ENCODE peak calls at places on chromosomes 1 and 21, in five cellular contexts. C is activated CD4-positive, alpha-beta T cell treated with anti-CD3 and anti-CD28 coated beads, Interleukin-2, amount 50 U/mL, for 4 hours; W is heart left ventricle; A is stimulated activated CD8-positive, alpha-beta memory T cell treated with anti-CD3 and anti-CD28 coated beads, Interleukin-15, amount 100 ng/mL, for 4 hours; E is stimulated activated naive B cell treated with anti-CD40 and anti-IgM and Interleukin-4, amounts not matched to agents 10 μg/mL and 1 μg/mL and 100 μg/mL, for 72 hours. X is an unnamed sample.

GRCh38 chr21:22961248-22961647 is 1963.0 kb downstream of the NCAM2 start:
- DNase-seq in W (no peak), E (no peak), C (no peak), A (no peak), X (no peak)

GRCh38 chr1:29673669-29674624 is 437.6 kb downstream of the PTPRU start:
- DNase-seq in C (no peak), E (no peak), W (peak), A (no peak), X (no peak)

GRCh38 chr1:184574588-184574987 is 180.1 kb downstream of the EDEM3 start:
- DNase-seq in C (no peak), E (no peak), A (no peak), W (no peak), X (no peak)

GRCh38 chr1:54486864-54487263 is 61.2 kb upstream of the ACOT11 start:
- DNase-seq in E (no peak), A (no peak), W (no peak), C (no peak), X (no peak)

GRCh38 chr1:11026052-11026451 is 13.6 kb downstream of the TARDBP start:
- DNase-seq in C (no peak), W (no peak), E (no peak), A (no peak), X (no peak)

GRCh38 chr1:38242506-38242905 is 195.9 kb upstream of the POU3F1 start:
- DNase-seq in E (no peak), W (no peak), C (no peak), A (no peak), X (no peak)

GRCh38 chr1:216841165-216841564 is 117.9 kb upstream of the ESRRG start:
- DNase-seq in A (no peak), C (no peak), E (no peak), W (no peak), X (no peak)

GRCh38 chr1:39115271-39116110 is 89.0 kb upstream of the MACF1 start:
- DNase-seq in A (no peak), W (no peak), C (no peak), E (no peak), X (no peak)

GRCh38 chr1:182685186-182685585 is 799 bp upstream of the RGS8 start:
- DNase-seq in W (no peak), C (no peak), E (no peak), A (no peak), X (no peak)

GRCh38 chr1:115545791-115546733 is 95.7 kb upstream of the VANGL1 start:
- DNase-seq in W (no peak), E (no peak), C (no peak), A (no peak), X (no peak)

GRCh38 chr1:28087614-28088167 is 719 bp downstream of the EYA3 start:
- DNase-seq in C (no peak), W (no peak), A (no peak), E (peak), X (no peak)

GRCh38 chr21:32329331-32329730 is 30.7 kb downstream of the MRAP start:
- DNase-seq in W (no peak), E (no peak), A (no peak), C (no peak), X (peak)

GRCh38 chr1:2378956-2379732 is 12.2 kb downstream of the MORN1 start:
- DNase-seq in W (peak), E (no peak), C (no peak), A (no peak), X (peak)

GRCh38 chr21:33969600-33969999 is 54.0 kb upstream of the ATP5PO start:
- DNase-seq in W (no peak), E (no peak), A (no peak), C (no peak), X (no peak)

GRCh38 chr1:181119076-181119989 is 30.8 kb downstream of the IER5 start:
- DNase-seq in W (no peak), C (no peak), E (no peak), A (no peak), X (no peak)

GRCh38 chr1:238552271-238552670 is 661.5 kb upstream of the ZP4 start:
- DNase-seq in W (no peak), E (no peak), A (no peak), C (no peak), X (no peak)

GRCh38 chr1:23251812-23252211 is 34.5 kb upstream of the HTR1D start:
- DNase-seq in A (no peak), W (no peak), E (no peak), C (no peak), X (no peak)

GRCh38 chr1:221294244-221294643 is 415.0 kb downstream of the HLX start:
- DNase-seq in A (no peak), W (no peak), C (no peak), E (no peak), X (no peak)

GRCh38 chr1:203281851-203282661 is 23.3 kb upstream of the BTG2 start:
- DNase-seq in W (no peak), C (no peak), E (no peak), A (no peak), X (peak)

GRCh38 chr1:150420560-150421265 is 56.8 kb downstream of the RPRD2 start:
- DNase-seq in A (no peak), W (no peak), C (no peak), E (no peak), X (no peak)

GRCh38 chr1:107844009-107844408 is 121.0 kb downstream of the VAV3 start:
- DNase-seq in C (no peak), A (no peak), E (no peak), W (no peak), X (no peak)

GRCh38 chr1:71706030-71706671 is 576.2 kb downstream of the NEGR1 start:
- DNase-seq in W (no peak), E (no peak), A (no peak), C (no peak), X (no peak)

GRCh38 chr1:214694769-214695168 is 91.8 kb downstream of the CENPF start:
- DNase-seq in W (no peak), E (no peak), C (no peak), A (no peak), X (no peak)

GRCh38 chr1:112457241-112457640 is 51.5 kb upstream of the WNT2B start:
- DNase-seq in W (no peak), E (no peak), C (no peak), A (no peak), X (no peak)

GRCh38 chr1:221100196-221100950 is 221.1 kb downstream of the HLX start:
- DNase-seq in A (no peak), E (no peak), C (no peak), W (no peak), X (no peak)

GRCh38 chr1:214192825-214193643 is 87.9 kb upstream of the SMYD2 start:
- DNase-seq in A (no peak), W (no peak), C (no peak), E (no peak), X (no peak)

GRCh38 chr1:246320286-246320685 is 186.8 kb downstream of the SMYD3 start:
- DNase-seq in E (no peak), A (no peak), W (no peak), C (no peak), X (no peak)

GRCh38 chr21:33171584-33172169 is 58.1 kb upstream of the IFNAR2 start:
- DNase-seq in E (no peak), C (no peak), A (no peak), W (no peak), X (no peak)

GRCh38 chr1:229556551-229556950 is 2.0 kb downstream of the ABCB10 start:
- DNase-seq in A (no peak), E (no peak), W (no peak), C (no peak), X (no peak)

GRCh38 chr1:43547538-43548072 is 16.9 kb downstream of the PTPRF start:
- DNase-seq in A (no peak), C (no peak), E (no peak), W (no peak), X (no peak)

GRCh38 chr1:26130695-26131094 is 19.1 kb downstream of the PDIK1L start:
- DNase-seq in W (no peak), A (no peak), C (no peak), E (no peak), X (no peak)

GRCh38 chr1:24107462-24108225 is 4.3 kb downstream of the MYOM3 start:
- DNase-seq in E (no peak), C (no peak), W (no peak), A (no peak), X (no peak)

GRCh38 chr1:95118019-95118499 is 904 bp downstream of the TLCD4 start:
- DNase-seq in W (no peak), E (no peak), A (no peak), C (peak), X (no peak)

GRCh38 chr1:25572107-25572506 is 28.7 kb downstream of the LDLRAP1 start:
- DNase-seq in W (no peak), E (no peak), A (no peak), C (no peak), X (no peak)

GRCh38 chr21:37538971-37539590 is 172.5 kb downstream of the DYRK1A start:
- DNase-seq in E (no peak), W (no peak), C (no peak), A (no peak), X (no peak)

GRCh38 chr21:42744520-42745445 is 91.4 kb downstream of the PDE9A start:
- DNase-seq in C (no peak), W (peak), A (no peak), E (no peak), X (no peak)

X was measured in ovary.